ENCODE peak calls at places on chromosomes 2 and 18, in eight cellular contexts. U is heart left ventricle; N is naive thymus-derived CD8-positive, alpha-beta T cell; M is gastroesophageal sphincter; H is activated CD8-positive, alpha-beta T cell treated with anti-CD3 and anti-CD28 coated beads, Interleukin-2, amount 10 ng/mL, durations not matched to agents 7 days and 5 days; T is omental fat pad; Y is body of pancreas; A is GM12878. L is an unnamed sample.
A peak's percentile ranks its signal among the peaks of the same experiment; 100 is the strongest.

GRCh38 chr2:42903821-42904575 is 111.6 kb upstream of the HAAO start:
- ATAC-seq in H (no peak), M (no peak), Y (peak; percentile 22), T (no peak), N (no peak), A (no peak), U (peak; percentile 45), L (no peak)

GRCh38 chr2:179995735-179996134 is 11.4 kb downstream of the CWC22 start:
- ATAC-seq in Y (no peak), T (no peak), M (no peak), U (no peak), A (peak; percentile 72), N (no peak), H (no peak), L (no peak)

GRCh38 chr2:86482034-86482433 is 40.9 kb downstream of the KDM3A start:
- ATAC-seq in M (no peak), H (peak; percentile 42), Y (no peak), U (no peak), T (no peak), A (no peak), N (no peak), L (peak; percentile 49)

GRCh38 chr2:38892819-38893218 is 3.1 kb downstream of the ARHGEF33 start:
- ATAC-seq in M (no peak), H (no peak), N (no peak), T (no peak), A (no peak), Y (no peak), U (no peak), L (no peak)

GRCh38 chr2:161995553-161996016 is 78.4 kb downstream of the DPP4 start:
- ATAC-seq in T (no peak), U (no peak), H (peak; percentile 38), Y (no peak), A (no peak), N (peak; percentile 55), M (no peak), L (no peak)

GRCh38 chr2:114714316-114714715 is 271.9 kb downstream of the DPP10 start:
- ATAC-seq in U (no peak), H (no peak), M (no peak), T (no peak), Y (no peak), A (no peak), N (no peak), L (no peak)

GRCh38 chr2:120899373-120899772 is 163.7 kb downstream of the GLI2 start:
- ATAC-seq in N (no peak), H (no peak), T (no peak), Y (peak; percentile 35), M (peak; percentile 17), U (peak; percentile 55), A (peak; percentile 73), L (no peak)

GRCh38 chr18:24818451-24818850 is 358.0 kb downstream of the HRH4 start:
- ATAC-seq in M (no peak), Y (no peak), H (no peak), T (no peak), N (no peak), A (no peak), U (no peak), L (no peak)

GRCh38 chr2:71962350-71962749 is 185.3 kb downstream of the CYP26B1 start:
- ATAC-seq in M (no peak), U (no peak), Y (no peak), N (no peak), A (no peak), H (no peak), T (no peak), L (no peak)

GRCh38 chr2:197293252-197294007 is 17.1 kb downstream of the ANKRD44 start:
- ATAC-seq in T (no peak), H (peak; percentile 69), M (peak; percentile 34), N (peak; percentile 62), U (peak; percentile 76), A (peak; percentile 69), Y (no peak), L (no peak)

GRCh38 chr2:12199661-12200258 is 453.3 kb downstream of the LPIN1 start:
- ATAC-seq in U (peak; percentile 72), T (no peak), Y (no peak), A (no peak), M (no peak), H (no peak), N (no peak), L (no peak)

GRCh38 chr2:66840321-66841014 is 405.5 kb downstream of the MEIS1 start:
- ATAC-seq in N (no peak), M (no peak), U (no peak), Y (no peak), H (no peak), A (no peak), T (no peak), L (no peak)

GRCh38 chr2:171972329-171972982 is 27.3 kb upstream of the METAP1D start:
- ATAC-seq in A (no peak), N (no peak), Y (no peak), H (no peak), U (no peak), T (no peak), M (no peak), L (no peak)

GRCh38 chr2:98492441-98492840 is 47.8 kb downstream of the INPP4A start:
- ATAC-seq in H (no peak), Y (no peak), A (peak; percentile 7), T (no peak), M (no peak), N (no peak), U (no peak), L (no peak)

GRCh38 chr2:71275939-71276310 is 49.0 kb upstream of the PAIP2B start:
- ATAC-seq in M (no peak), U (no peak), A (no peak), H (no peak), Y (peak; percentile 6), T (no peak), N (no peak), L (peak; percentile 24)

GRCh38 chr2:237257471-237257951 is 156.5 kb downstream of the COL6A3 start:
- ATAC-seq in U (peak; percentile 73), T (no peak), Y (no peak), H (no peak), M (peak; percentile 41), A (no peak), N (no peak), L (no peak)

GRCh38 chr18:77107218-77107815 is 25.3 kb downstream of the MBP start:
- ATAC-seq in T (no peak), M (no peak), U (peak; percentile 53), H (no peak), N (no peak), A (no peak), Y (no peak), L (no peak)

GRCh38 chr2:147829106-147829505 is 15.7 kb upstream of the ACVR2A start:
- ATAC-seq in M (no peak), A (no peak), T (no peak), U (no peak), N (no peak), H (no peak), Y (no peak), L (no peak)

GRCh38 chr2:158009425-158009824 is 92.3 kb upstream of the UPP2 start:
- ATAC-seq in M (no peak), A (no peak), U (peak; percentile 70), N (no peak), T (no peak), H (no peak), Y (peak; percentile 58), L (no peak)

GRCh38 chr2:159521272-159521671 is 95.1 kb downstream of the BAZ2B start:
- ATAC-seq in A (no peak), U (no peak), M (no peak), H (no peak), N (no peak), T (no peak), Y (no peak), L (no peak)

GRCh38 chr2:80530442-80531064 is 226.0 kb upstream of the LRRTM1 start:
- ATAC-seq in N (no peak), H (no peak), A (peak; percentile 76), M (no peak), Y (no peak), U (no peak), T (no peak), L (no peak)

GRCh38 chr2:138356178-138356577 is 145.4 kb upstream of the SPOPL start:
- ATAC-seq in T (peak; percentile 72), N (no peak), M (peak; percentile 67), A (no peak), U (peak; percentile 43), Y (peak; percentile 96), H (no peak), L (no peak)

GRCh38 chr2:186126181-186126580 is 359.9 kb upstream of the ZC3H15 start:
- ATAC-seq in T (no peak), H (no peak), N (no peak), A (no peak), U (peak; percentile 59), M (no peak), Y (no peak), L (no peak)

GRCh38 chr2:212530373-212530772 is 8.2 kb downstream of the ERBB4 start:
- ATAC-seq in T (no peak), N (no peak), U (peak; percentile 49), A (no peak), Y (no peak), H (no peak), M (no peak), L (no peak)

GRCh38 chr2:139031722-139032121 is 251.5 kb upstream of the NXPH2 start:
- ATAC-seq in T (no peak), A (peak; percentile 77), H (no peak), U (no peak), Y (no peak), N (no peak), M (no peak), L (no peak)

GRCh38 chr2:189798312-189799029 is 14.2 kb downstream of the PMS1 start:
- ATAC-seq in U (peak; percentile 71), N (no peak), T (no peak), H (peak; percentile 57), Y (no peak), A (peak; percentile 96), M (peak; percentile 63), L (no peak)

GRCh38 chr2:112714836-112715631 is 5.8 kb upstream of the NT5DC4 start:
- ATAC-seq in T (no peak), M (no peak), A (no peak), Y (no peak), N (no peak), U (no peak), H (no peak), L (peak; percentile 48)

GRCh38 chr2:143440619-143441018 is 311.4 kb downstream of the ARHGAP15 start:
- ATAC-seq in N (no peak), U (peak; percentile 49), M (no peak), Y (no peak), A (no peak), H (no peak), T (no peak), L (no peak)

GRCh38 chr2:170221317-170222288 is 43.7 kb downstream of the MYO3B start:
- ATAC-seq in H (no peak), A (peak; percentile 56), Y (no peak), T (no peak), N (no peak), M (no peak), U (no peak), L (peak; percentile 63)

GRCh38 chr2:44926957-44927356 is 14.5 kb upstream of the SIX3 start:
- ATAC-seq in Y (no peak), N (no peak), M (no peak), A (no peak), U (no peak), T (no peak), H (no peak), L (no peak)

GRCh38 chr2:229673676-229674075 is 40.7 kb downstream of the DNER start:
- ATAC-seq in T (no peak), N (no peak), H (no peak), M (no peak), Y (no peak), U (no peak), A (no peak), L (peak; percentile 99)

GRCh38 chr2:117917223-117917917 is 96.5 kb downstream of the CCDC93 start:
- ATAC-seq in M (no peak), T (no peak), H (no peak), A (no peak), Y (no peak), U (no peak), N (no peak), L (no peak)

GRCh38 chr18:24734058-24734457 is 273.6 kb downstream of the HRH4 start:
- ATAC-seq in A (no peak), T (no peak), U (no peak), N (no peak), H (no peak), Y (no peak), M (no peak), L (peak; percentile 40)

GRCh38 chr18:666177-666576 is 8.7 kb downstream of the TYMS start:
- ATAC-seq in A (peak; percentile 47), H (no peak), N (no peak), U (no peak), M (no peak), T (no peak), Y (no peak), L (no peak)

L was measured in esophagus mucosa.